ENCODE peak calls at places on chromosomes 7 and 10, in nine cellular contexts. A, V, N, T, M, X, Z, O and D are unnamed samples.
A peak's percentile ranks its signal among the peaks of the same experiment; 100 is the strongest.

GRCh38 chr7:1899951-1900762 is 230.1 kb downstream of the ELFN1 start:
- DNase-seq in A (no peak), V (no peak), N (no peak), T (no peak), M (no peak), X (no peak), Z (no peak), O (no peak), D (no peak)

GRCh38 chr7:4762121-4763055 is 13.0 kb upstream of the AP5Z1 start:
- DNase-seq in A (no peak), V (no peak), N (no peak), T (no peak), M (no peak), X (no peak), Z (no peak), O (no peak), D (no peak)

GRCh38 chr7:100545636-100546128 is 6.7 kb downstream of the AGFG2 start:
- DNase-seq in A (peak; percentile 91), V (no peak), N (peak; percentile 55), T (no peak), M (peak; percentile 69), X (peak; percentile 48), Z (no peak), O (peak; percentile 74), D (peak; percentile 57)

GRCh38 chr7:39615350-39615975 is 7.9 kb upstream of the RALA start:
- DNase-seq in A (no peak), V (no peak), N (no peak), T (no peak), M (no peak), X (no peak), Z (no peak), O (no peak), D (no peak)

GRCh38 chr7:101841328-101841727 is 23.9 kb downstream of the CUX1 start:
- DNase-seq in A (no peak), V (no peak), N (no peak), T (no peak), M (no peak), X (no peak), Z (no peak), O (no peak), D (no peak)

GRCh38 chr10:60048146-60048545 is 141.8 kb upstream of the CCDC6 start:
- DNase-seq in A (peak; percentile 60), V (no peak), N (peak; percentile 42), T (no peak), M (no peak), X (no peak), Z (no peak), O (no peak), D (no peak)

GRCh38 chr7:116671681-116672595 is at the start of gene MET:
- DNase-seq in A (peak; percentile 73), V (peak; percentile 55), N (peak; percentile 92), T (peak; percentile 66), M (peak; percentile 81), X (no peak), Z (peak; percentile 42), O (peak; percentile 69), D (peak; percentile 18)

GRCh38 chr7:144174613-144175012 is 8.7 kb upstream of the CTAGE4 start:
- DNase-seq in A (no peak), V (no peak), N (no peak), T (no peak), M (no peak), X (no peak), Z (no peak), O (no peak), D (no peak)

GRCh38 chr10:124025638-124026336 is 67.6 kb downstream of the CHST15 start:
- DNase-seq in A (peak; percentile 51), V (no peak), N (peak; percentile 22), T (no peak), M (no peak), X (no peak), Z (no peak), O (no peak), D (no peak)